ENCODE peak calls at places on chromosomes 1 and 21, in eight cellular contexts. One of them, this sample, is unnamed.

GRCh38 chr21:45579383-45580180 is 37.3 kb upstream of the SLC19A1 start:
- DNase-seq in CD4-positive, alpha-beta T cell: no peak
- DNase-seq in neural progenitor cell: no peak
- DNase-seq in kidney epithelial cell: no peak
- DNase-seq in Calu3: no peak
- DNase-seq in suprapubic skin: peak
- DNase-seq in lower leg skin: no peak
- DNase-seq in PC-3: no peak
- DNase-seq in this sample: peak

GRCh38 chr1:234610582-234611152 is 689 bp upstream of the IRF2BP2 start:
- DNase-seq in CD4-positive, alpha-beta T cell: peak
- DNase-seq in Calu3: peak
- DNase-seq in suprapubic skin: peak
- DNase-seq in lower leg skin: peak
- DNase-seq in neural progenitor cell: peak
- DNase-seq in kidney epithelial cell: no peak
- DNase-seq in PC-3: peak
- DNase-seq in this sample: peak

GRCh38 chr1:206547104-206547503 is 39.8 kb downstream of the RASSF5 start:
- DNase-seq in PC-3: no peak
- DNase-seq in CD4-positive, alpha-beta T cell: no peak
- DNase-seq in kidney epithelial cell: no peak
- DNase-seq in Calu3: no peak
- DNase-seq in lower leg skin: no peak
- DNase-seq in suprapubic skin: no peak
- DNase-seq in neural progenitor cell: no peak
- DNase-seq in this sample: no peak

GRCh38 chr1:198443374-198444233 is 96.9 kb downstream of the ATP6V1G3 start:
- DNase-seq in suprapubic skin: no peak
- DNase-seq in neural progenitor cell: no peak
- DNase-seq in Calu3: peak
- DNase-seq in kidney epithelial cell: peak
- DNase-seq in PC-3: peak
- DNase-seq in lower leg skin: no peak
- DNase-seq in CD4-positive, alpha-beta T cell: no peak
- DNase-seq in this sample: no peak

GRCh38 chr1:165829888-165830287 is 2.5 kb downstream of the UCK2 start:
- DNase-seq in suprapubic skin: no peak
- DNase-seq in PC-3: no peak
- DNase-seq in Calu3: no peak
- DNase-seq in neural progenitor cell: no peak
- DNase-seq in CD4-positive, alpha-beta T cell: no peak
- DNase-seq in lower leg skin: no peak
- DNase-seq in kidney epithelial cell: no peak
- DNase-seq in this sample: no peak

GRCh38 chr1:196361112-196361714 is 247.0 kb downstream of the KCNT2 start:
- DNase-seq in suprapubic skin: no peak
- DNase-seq in Calu3: no peak
- DNase-seq in kidney epithelial cell: peak
- DNase-seq in CD4-positive, alpha-beta T cell: no peak
- DNase-seq in neural progenitor cell: no peak
- DNase-seq in PC-3: peak
- DNase-seq in lower leg skin: peak
- DNase-seq in this sample: no peak

GRCh38 chr1:115013792-115014191 is 15.8 kb upstream of the TSHB start:
- DNase-seq in CD4-positive, alpha-beta T cell: no peak
- DNase-seq in PC-3: no peak
- DNase-seq in suprapubic skin: no peak
- DNase-seq in kidney epithelial cell: no peak
- DNase-seq in lower leg skin: no peak
- DNase-seq in neural progenitor cell: no peak
- DNase-seq in Calu3: no peak
- DNase-seq in this sample: no peak

GRCh38 chr1:147897030-147897756 is 5.4 kb upstream of the GJA8 start:
- DNase-seq in CD4-positive, alpha-beta T cell: no peak
- DNase-seq in suprapubic skin: no peak
- DNase-seq in Calu3: no peak
- DNase-seq in PC-3: peak
- DNase-seq in kidney epithelial cell: no peak
- DNase-seq in lower leg skin: no peak
- DNase-seq in neural progenitor cell: peak
- DNase-seq in this sample: no peak

GRCh38 chr1:90727917-90728655 is 11.0 kb upstream of the BARHL2 start:
- DNase-seq in PC-3: no peak
- DNase-seq in suprapubic skin: no peak
- DNase-seq in kidney epithelial cell: no peak
- DNase-seq in Calu3: no peak
- DNase-seq in neural progenitor cell: peak
- DNase-seq in lower leg skin: no peak
- DNase-seq in CD4-positive, alpha-beta T cell: no peak
- DNase-seq in this sample: no peak

GRCh38 chr21:42294273-42294880 is 20.8 kb downstream of the TFF3 start:
- DNase-seq in lower leg skin: no peak
- DNase-seq in suprapubic skin: no peak
- DNase-seq in PC-3: no peak
- DNase-seq in CD4-positive, alpha-beta T cell: no peak
- DNase-seq in Calu3: no peak
- DNase-seq in neural progenitor cell: no peak
- DNase-seq in kidney epithelial cell: no peak
- DNase-seq in this sample: no peak

GRCh38 chr1:226220473-226221189 is 2.8 kb upstream of the MIXL1 start:
- DNase-seq in lower leg skin: no peak
- DNase-seq in PC-3: no peak
- DNase-seq in suprapubic skin: no peak
- DNase-seq in Calu3: no peak
- DNase-seq in neural progenitor cell: peak
- DNase-seq in kidney epithelial cell: no peak
- DNase-seq in CD4-positive, alpha-beta T cell: no peak
- DNase-seq in this sample: no peak

GRCh38 chr1:226223157-226223785 is at the start of gene MIXL1:
- DNase-seq in kidney epithelial cell: no peak
- DNase-seq in PC-3: no peak
- DNase-seq in suprapubic skin: no peak
- DNase-seq in neural progenitor cell: peak
- DNase-seq in Calu3: peak
- DNase-seq in lower leg skin: no peak
- DNase-seq in CD4-positive, alpha-beta T cell: no peak
- DNase-seq in this sample: no peak

GRCh38 chr1:226226601-226227000 is 3.1 kb downstream of the MIXL1 start:
- DNase-seq in neural progenitor cell: no peak
- DNase-seq in Calu3: no peak
- DNase-seq in suprapubic skin: no peak
- DNase-seq in PC-3: no peak
- DNase-seq in kidney epithelial cell: no peak
- DNase-seq in CD4-positive, alpha-beta T cell: no peak
- DNase-seq in lower leg skin: no peak
- DNase-seq in this sample: no peak

GRCh38 chr1:226222686-226223085 is 778 bp upstream of the MIXL1 start:
- DNase-seq in Calu3: no peak
- DNase-seq in lower leg skin: no peak
- DNase-seq in PC-3: no peak
- DNase-seq in neural progenitor cell: no peak
- DNase-seq in CD4-positive, alpha-beta T cell: no peak
- DNase-seq in suprapubic skin: no peak
- DNase-seq in kidney epithelial cell: no peak
- DNase-seq in this sample: no peak

DNA sequence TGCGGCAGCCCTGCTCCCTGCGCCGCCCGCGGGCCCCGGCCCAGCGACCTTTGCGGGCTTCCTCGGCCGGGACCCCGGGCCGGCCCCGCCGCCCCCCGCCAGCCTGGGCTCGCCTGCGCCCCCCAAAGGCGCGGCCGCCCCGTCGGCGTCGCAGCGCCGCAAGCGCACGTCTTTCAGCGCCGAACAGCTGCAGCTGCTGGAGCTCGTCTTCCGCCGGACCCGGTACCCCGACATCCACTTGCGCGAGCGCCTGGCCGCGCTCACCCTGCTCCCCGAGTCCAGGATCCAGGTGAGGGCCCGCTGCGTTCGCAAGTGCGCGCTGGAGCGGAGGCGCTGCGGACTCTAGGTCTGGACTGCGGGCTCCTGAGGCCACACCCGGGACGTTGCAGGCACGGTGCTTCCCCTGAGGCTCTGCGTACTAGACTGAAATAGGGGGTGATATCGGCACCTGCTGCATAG is 351 bp downstream of the MIXL1 start:
- DNase-seq in Calu3: peak
- DNase-seq in suprapubic skin: no peak
- DNase-seq in lower leg skin: no peak
- DNase-seq in neural progenitor cell: peak
- DNase-seq in PC-3: no peak
- DNase-seq in CD4-positive, alpha-beta T cell: no peak
- DNase-seq in kidney epithelial cell: no peak
- DNase-seq in this sample: no peak
- TF ChIP-seq CTCF in Calu3: peak
- TF ChIP-seq CTCF in suprapubic skin: no peak
- TF ChIP-seq CTCF in lower leg skin: no peak
- TF ChIP-seq CTCF in neural progenitor cell: peak
- TF ChIP-seq CTCF in PC-3: no peak
- TF ChIP-seq CTCF in CD4-positive, alpha-beta T cell: no peak
- TF ChIP-seq CTCF in kidney epithelial cell: no peak
- TF ChIP-seq CTCF in this sample: peak

DNA sequence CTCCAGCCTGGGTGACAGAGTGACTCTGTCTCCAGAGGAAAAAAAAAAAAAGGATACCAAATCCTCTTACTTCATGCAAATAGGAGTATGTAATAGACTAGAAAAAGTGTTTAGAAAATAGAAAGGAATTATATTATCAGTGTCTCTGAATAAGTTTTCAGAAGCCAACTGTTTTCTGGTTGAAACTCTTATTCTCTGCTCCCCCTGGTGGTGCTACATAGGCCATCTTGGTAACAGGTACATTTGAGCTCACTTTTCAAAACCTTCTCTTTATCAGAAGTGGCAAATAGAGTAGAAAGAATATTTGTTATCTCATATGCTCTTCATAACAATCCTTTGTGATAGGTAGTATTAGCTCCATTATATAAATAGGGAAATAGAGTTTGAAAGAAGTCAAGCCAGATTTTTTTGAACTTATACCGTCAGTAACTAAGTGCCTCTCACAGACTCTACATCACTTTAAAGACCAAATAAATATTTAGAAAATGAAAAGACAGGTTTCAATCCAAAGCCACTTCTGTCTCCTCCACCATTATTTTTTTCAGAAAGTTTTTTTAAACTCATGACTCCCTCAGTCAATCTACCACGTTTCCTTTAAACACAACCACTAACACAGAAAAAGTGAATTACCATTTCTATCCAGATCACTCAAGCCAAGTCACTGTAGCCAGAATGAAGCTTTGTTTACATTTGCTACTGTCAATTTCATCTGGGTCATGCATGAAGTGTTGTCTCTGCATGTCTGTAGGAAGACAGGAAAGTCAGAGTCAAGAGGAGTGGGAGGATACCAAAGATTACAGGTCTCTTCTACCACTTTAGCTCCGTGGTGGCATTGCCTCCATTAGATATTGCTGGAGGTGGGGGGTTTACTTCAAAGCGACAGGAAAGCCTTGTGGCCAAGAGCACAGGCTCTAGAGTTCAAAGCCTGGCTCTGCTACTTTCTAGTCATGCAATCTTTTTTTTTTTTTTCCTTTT is 45.6 kb downstream of the IL23R start:
- DNase-seq in kidney epithelial cell: no peak
- DNase-seq in Calu3: peak
- DNase-seq in neural progenitor cell: peak
- DNase-seq in CD4-positive, alpha-beta T cell: peak
- DNase-seq in PC-3: peak
- DNase-seq in suprapubic skin: no peak
- DNase-seq in lower leg skin: no peak
- DNase-seq in this sample: no peak
- TF ChIP-seq CTCF in kidney epithelial cell: peak
- TF ChIP-seq CTCF in Calu3: peak
- TF ChIP-seq CTCF in neural progenitor cell: peak
- TF ChIP-seq CTCF in CD4-positive, alpha-beta T cell: peak
- TF ChIP-seq CTCF in PC-3: peak
- TF ChIP-seq CTCF in suprapubic skin: no peak
- TF ChIP-seq CTCF in lower leg skin: no peak
- TF ChIP-seq CTCF in this sample: peak

GRCh38 chr1:62687903-62688686 is at the start of gene DOCK7:
- DNase-seq in Calu3: peak
- DNase-seq in CD4-positive, alpha-beta T cell: peak
- DNase-seq in PC-3: peak
- DNase-seq in neural progenitor cell: peak
- DNase-seq in lower leg skin: peak
- DNase-seq in kidney epithelial cell: no peak
- DNase-seq in suprapubic skin: peak
- DNase-seq in this sample: peak
- TF ChIP-seq CTCF in Calu3: no peak
- TF ChIP-seq CTCF in CD4-positive, alpha-beta T cell: no peak
- TF ChIP-seq CTCF in PC-3: no peak
- TF ChIP-seq CTCF in neural progenitor cell: no peak
- TF ChIP-seq CTCF in lower leg skin: no peak
- TF ChIP-seq CTCF in kidney epithelial cell: no peak
- TF ChIP-seq CTCF in suprapubic skin: no peak
- TF ChIP-seq CTCF in this sample: peak

GRCh38 chr1:57770772-57771171 is 346.9 kb upstream of the DAB1 start:
- DNase-seq in neural progenitor cell: peak
- DNase-seq in PC-3: peak
- DNase-seq in Calu3: no peak
- DNase-seq in suprapubic skin: no peak
- DNase-seq in lower leg skin: no peak
- DNase-seq in kidney epithelial cell: no peak
- DNase-seq in CD4-positive, alpha-beta T cell: no peak
- DNase-seq in this sample: no peak
- TF ChIP-seq CTCF in neural progenitor cell: peak
- TF ChIP-seq CTCF in PC-3: peak
- TF ChIP-seq CTCF in Calu3: no peak
- TF ChIP-seq CTCF in suprapubic skin: no peak
- TF ChIP-seq CTCF in lower leg skin: no peak
- TF ChIP-seq CTCF in kidney epithelial cell: peak
- TF ChIP-seq CTCF in CD4-positive, alpha-beta T cell: peak
- TF ChIP-seq CTCF in this sample: peak